ENCODE peak calls at places on chromosome 17, in eight cellular contexts. One of them, this sample, is unnamed.
A peak's percentile ranks its signal among the peaks of the same experiment; 100 is the strongest.

GRCh38 chr17:54944796-54945195 is 23.7 kb downstream of the COX11 start:
- DNase-seq in body of pancreas: no peak
- DNase-seq in lower leg skin: no peak
- DNase-seq in left ventricle myocardium inferior: no peak
- DNase-seq in IMR-90: peak; percentile 12
- DNase-seq in tibial nerve: no peak
- DNase-seq in cardiac muscle cell: peak; percentile 38
- DNase-seq in uterus: no peak
- DNase-seq in this sample: no peak

GRCh38 chr17:48468299-48468698 is 38.3 kb upstream of the SKAP1 start:
- DNase-seq in body of pancreas: no peak
- DNase-seq in lower leg skin: no peak
- DNase-seq in left ventricle myocardium inferior: no peak
- DNase-seq in IMR-90: no peak
- DNase-seq in tibial nerve: no peak
- DNase-seq in cardiac muscle cell: no peak
- DNase-seq in uterus: no peak
- DNase-seq in this sample: peak; percentile 79

GRCh38 chr17:74877592-74878543 is 5.1 kb upstream of the FDXR start:
- DNase-seq in body of pancreas: peak; percentile 76
- DNase-seq in lower leg skin: no peak
- DNase-seq in left ventricle myocardium inferior: no peak
- DNase-seq in IMR-90: no peak
- DNase-seq in tibial nerve: no peak
- DNase-seq in cardiac muscle cell: peak; percentile 56
- DNase-seq in uterus: no peak
- DNase-seq in this sample: no peak

GRCh38 chr17:4594406-4595349 is 10.3 kb downstream of the SMTNL2 start:
- DNase-seq in body of pancreas: peak; percentile 35
- DNase-seq in lower leg skin: no peak
- DNase-seq in left ventricle myocardium inferior: no peak
- DNase-seq in IMR-90: no peak
- DNase-seq in tibial nerve: no peak
- DNase-seq in cardiac muscle cell: no peak
- DNase-seq in uterus: no peak
- DNase-seq in this sample: peak; percentile 50

GRCh38 chr17:21296097-21297025 is 11.8 kb downstream of the MAP2K3 start:
- DNase-seq in body of pancreas: peak; percentile 80
- DNase-seq in lower leg skin: no peak
- DNase-seq in left ventricle myocardium inferior: peak; percentile 66
- DNase-seq in IMR-90: peak; percentile 40
- DNase-seq in tibial nerve: no peak
- DNase-seq in cardiac muscle cell: no peak
- DNase-seq in uterus: no peak
- DNase-seq in this sample: no peak

GRCh38 chr17:80103686-80104085 is 2.3 kb downstream of the GAA start:
- DNase-seq in body of pancreas: no peak
- DNase-seq in lower leg skin: no peak
- DNase-seq in left ventricle myocardium inferior: no peak
- DNase-seq in IMR-90: no peak
- DNase-seq in tibial nerve: no peak
- DNase-seq in cardiac muscle cell: no peak
- DNase-seq in uterus: no peak
- DNase-seq in this sample: no peak

GRCh38 chr17:50479522-50480141 is 972 bp downstream of the RSAD1 start:
- DNase-seq in body of pancreas: peak; percentile 79
- DNase-seq in lower leg skin: peak; percentile 73
- DNase-seq in left ventricle myocardium inferior: peak; percentile 70
- DNase-seq in IMR-90: peak; percentile 78
- DNase-seq in tibial nerve: peak; percentile 59
- DNase-seq in cardiac muscle cell: peak; percentile 86
- DNase-seq in uterus: peak; percentile 66
- DNase-seq in this sample: peak; percentile 86

GRCh38 chr17:69539781-69540319 is 125.4 kb downstream of the MAP2K6 start:
- DNase-seq in body of pancreas: no peak
- DNase-seq in lower leg skin: no peak
- DNase-seq in left ventricle myocardium inferior: no peak
- DNase-seq in IMR-90: peak; percentile 93
- DNase-seq in tibial nerve: no peak
- DNase-seq in cardiac muscle cell: peak; percentile 69
- DNase-seq in uterus: no peak
- DNase-seq in this sample: no peak

GRCh38 chr17:4806770-4807533 is at the start of gene PLD2:
- DNase-seq in body of pancreas: peak; percentile 89
- DNase-seq in lower leg skin: peak; percentile 76
- DNase-seq in left ventricle myocardium inferior: peak; percentile 90
- DNase-seq in IMR-90: peak; percentile 67
- DNase-seq in tibial nerve: peak; percentile 65
- DNase-seq in cardiac muscle cell: peak; percentile 83
- DNase-seq in uterus: peak; percentile 81
- DNase-seq in this sample: peak; percentile 92

GRCh38 chr17:4340914-4341615 is 25.4 kb downstream of the UBE2G1 start:
- DNase-seq in body of pancreas: no peak
- DNase-seq in lower leg skin: no peak
- DNase-seq in left ventricle myocardium inferior: no peak
- DNase-seq in IMR-90: peak; percentile 55
- DNase-seq in tibial nerve: no peak
- DNase-seq in cardiac muscle cell: no peak
- DNase-seq in uterus: no peak
- DNase-seq in this sample: no peak

GRCh38 chr17:21129023-21129681 is 2.4 kb downstream of the DHRS7B start:
- DNase-seq in body of pancreas: peak; percentile 20
- DNase-seq in lower leg skin: no peak
- DNase-seq in left ventricle myocardium inferior: no peak
- DNase-seq in IMR-90: peak; percentile 67
- DNase-seq in tibial nerve: peak; percentile 43
- DNase-seq in cardiac muscle cell: peak; percentile 76
- DNase-seq in uterus: peak; percentile 32
- DNase-seq in this sample: no peak

GRCh38 chr17:76700290-76700626 is 10.5 kb downstream of the MXRA7 start:
- DNase-seq in body of pancreas: no peak
- DNase-seq in lower leg skin: no peak
- DNase-seq in left ventricle myocardium inferior: no peak
- DNase-seq in IMR-90: no peak
- DNase-seq in tibial nerve: no peak
- DNase-seq in cardiac muscle cell: no peak
- DNase-seq in uterus: no peak
- DNase-seq in this sample: no peak

GRCh38 chr17:76701471-76701967 is 9.2 kb downstream of the MXRA7 start:
- DNase-seq in body of pancreas: no peak
- DNase-seq in lower leg skin: no peak
- DNase-seq in left ventricle myocardium inferior: no peak
- DNase-seq in IMR-90: no peak
- DNase-seq in tibial nerve: no peak
- DNase-seq in cardiac muscle cell: no peak
- DNase-seq in uterus: no peak
- DNase-seq in this sample: no peak

GRCh38 chr17:76702941-76703637 is 7.7 kb downstream of the MXRA7 start:
- DNase-seq in body of pancreas: no peak
- DNase-seq in lower leg skin: no peak
- DNase-seq in left ventricle myocardium inferior: no peak
- DNase-seq in IMR-90: no peak
- DNase-seq in tibial nerve: no peak
- DNase-seq in cardiac muscle cell: no peak
- DNase-seq in uterus: no peak
- DNase-seq in this sample: no peak

GRCh38 chr17:76697702-76698465 is 12.9 kb downstream of the MXRA7 start:
- DNase-seq in body of pancreas: no peak
- DNase-seq in lower leg skin: no peak
- DNase-seq in left ventricle myocardium inferior: no peak
- DNase-seq in IMR-90: peak; percentile 60
- DNase-seq in tibial nerve: no peak
- DNase-seq in cardiac muscle cell: peak; percentile 78
- DNase-seq in uterus: no peak
- DNase-seq in this sample: no peak

DNA sequence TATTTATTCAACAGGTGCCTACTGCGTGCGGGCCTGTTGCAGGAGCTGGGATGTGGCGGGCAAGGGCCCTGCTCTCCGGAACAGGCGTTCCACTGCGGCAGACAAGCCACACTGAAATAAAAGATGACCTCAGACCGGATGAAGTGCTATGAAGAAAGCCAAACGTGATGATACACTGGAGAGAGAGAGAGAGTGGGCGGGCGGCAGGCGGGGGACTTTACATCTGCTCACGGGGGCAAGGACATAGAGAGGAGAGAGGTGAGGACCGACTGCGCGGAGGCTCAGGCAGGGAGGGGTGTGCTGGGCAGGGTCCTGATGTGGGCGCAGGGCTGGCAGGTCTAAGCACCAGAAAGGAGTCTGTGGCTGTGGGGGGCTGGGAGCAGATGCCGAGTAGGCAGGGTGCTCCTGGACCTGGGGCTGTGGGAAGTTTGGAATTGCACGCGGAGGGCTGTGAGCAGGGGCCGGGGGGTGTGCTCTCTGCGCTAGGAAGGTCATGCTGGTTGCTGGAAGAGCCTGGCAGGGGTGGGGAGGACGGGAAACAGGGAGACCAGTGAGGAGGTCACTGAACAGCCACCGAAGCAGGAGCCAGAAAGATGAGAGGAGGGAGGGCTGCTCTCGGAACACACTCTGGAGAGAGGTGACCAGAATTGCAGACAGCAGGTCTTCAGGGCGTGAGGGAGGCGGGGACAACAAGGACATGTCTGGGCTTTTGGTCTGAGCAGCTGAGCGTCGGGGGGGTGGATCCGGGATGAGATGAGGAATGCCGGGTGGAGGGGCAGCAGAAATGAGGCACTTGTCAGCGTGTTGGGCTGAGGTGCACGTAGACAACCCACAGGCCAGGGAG is 9.9 kb downstream of the MXRA7 start:
- DNase-seq in body of pancreas: no peak
- DNase-seq in lower leg skin: no peak
- DNase-seq in left ventricle myocardium inferior: peak; percentile 76
- DNase-seq in IMR-90: peak; percentile 93
- DNase-seq in tibial nerve: peak; percentile 54
- DNase-seq in cardiac muscle cell: peak; percentile 80
- DNase-seq in uterus: peak; percentile 89
- DNase-seq in this sample: no peak
- H3K4me3 ChIP-seq in body of pancreas: no peak overlapping the region
- H3K4me3 ChIP-seq in lower leg skin: no peak overlapping the region
- H3K4me3 ChIP-seq in left ventricle myocardium inferior: peak overlapping the region; percentile 57
- H3K4me3 ChIP-seq in IMR-90: peak overlapping the region; percentile 8
- H3K4me3 ChIP-seq in tibial nerve: no peak overlapping the region
- H3K4me3 ChIP-seq in cardiac muscle cell: no peak overlapping the region
- H3K4me3 ChIP-seq in uterus: peak overlapping the region; percentile 7
- H3K4me3 ChIP-seq in this sample: no peak overlapping the region

DNA sequence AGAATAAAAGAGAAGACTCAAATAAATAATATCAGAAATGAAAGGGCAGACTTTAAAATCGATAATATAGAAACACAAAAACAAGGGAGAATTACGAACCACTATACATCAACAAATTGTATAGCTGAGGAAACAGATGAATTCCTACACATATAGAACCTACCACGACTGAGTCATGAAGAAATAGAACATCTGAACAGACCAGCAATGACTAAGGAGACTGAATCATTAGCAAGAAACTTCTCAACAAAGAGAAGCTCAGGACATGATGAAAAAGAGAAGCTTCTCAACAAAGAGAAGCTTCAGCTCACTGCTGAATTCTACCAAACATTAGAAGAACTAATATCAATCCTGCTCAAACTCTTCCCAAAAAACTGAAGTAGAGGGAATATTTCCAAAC is 255.9 kb downstream of the CEP112 start:
- DNase-seq in body of pancreas: no peak
- DNase-seq in lower leg skin: no peak
- DNase-seq in left ventricle myocardium inferior: no peak
- DNase-seq in IMR-90: peak; percentile 65
- DNase-seq in tibial nerve: no peak
- DNase-seq in cardiac muscle cell: no peak
- DNase-seq in uterus: no peak
- DNase-seq in this sample: no peak
- H3K4me3 ChIP-seq in body of pancreas: no peak overlapping the region
- H3K4me3 ChIP-seq in lower leg skin: no peak overlapping the region
- H3K4me3 ChIP-seq in left ventricle myocardium inferior: no peak overlapping the region
- H3K4me3 ChIP-seq in IMR-90: no peak overlapping the region
- H3K4me3 ChIP-seq in tibial nerve: no peak overlapping the region
- H3K4me3 ChIP-seq in cardiac muscle cell: no peak overlapping the region
- H3K4me3 ChIP-seq in uterus: no peak overlapping the region
- H3K4me3 ChIP-seq in this sample: no peak overlapping the region

GRCh38 chr17:32956240-32956970 is 28.5 kb downstream of the TMEM98 start:
- DNase-seq in body of pancreas: no peak
- DNase-seq in lower leg skin: no peak
- DNase-seq in left ventricle myocardium inferior: no peak
- DNase-seq in IMR-90: no peak
- DNase-seq in tibial nerve: no peak
- DNase-seq in cardiac muscle cell: no peak
- DNase-seq in uterus: no peak
- DNase-seq in this sample: no peak
- H3K4me3 ChIP-seq in body of pancreas: no peak overlapping the region
- H3K4me3 ChIP-seq in lower leg skin: no peak overlapping the region
- H3K4me3 ChIP-seq in left ventricle myocardium inferior: no peak overlapping the region
- H3K4me3 ChIP-seq in IMR-90: no peak overlapping the region
- H3K4me3 ChIP-seq in tibial nerve: no peak overlapping the region
- H3K4me3 ChIP-seq in cardiac muscle cell: no peak overlapping the region
- H3K4me3 ChIP-seq in uterus: no peak overlapping the region
- H3K4me3 ChIP-seq in this sample: no peak overlapping the region

GRCh38 chr17:17959520-17960361 is 12.5 kb downstream of the TOM1L2 start:
- DNase-seq in body of pancreas: no peak
- DNase-seq in lower leg skin: no peak
- DNase-seq in left ventricle myocardium inferior: no peak
- DNase-seq in IMR-90: peak; percentile 69
- DNase-seq in tibial nerve: no peak
- DNase-seq in cardiac muscle cell: peak; percentile 25
- DNase-seq in uterus: no peak
- DNase-seq in this sample: no peak

GRCh38 chr17:17957584-17957916 is 14.7 kb downstream of the TOM1L2 start:
- DNase-seq in body of pancreas: no peak
- DNase-seq in lower leg skin: no peak
- DNase-seq in left ventricle myocardium inferior: no peak
- DNase-seq in IMR-90: no peak
- DNase-seq in tibial nerve: no peak
- DNase-seq in cardiac muscle cell: no peak
- DNase-seq in uterus: no peak
- DNase-seq in this sample: no peak

GRCh38 chr17:17963066-17963465 is 9.1 kb downstream of the TOM1L2 start:
- DNase-seq in body of pancreas: no peak
- DNase-seq in lower leg skin: no peak
- DNase-seq in left ventricle myocardium inferior: no peak
- DNase-seq in IMR-90: no peak
- DNase-seq in tibial nerve: no peak
- DNase-seq in cardiac muscle cell: no peak
- DNase-seq in uterus: no peak
- DNase-seq in this sample: no peak

GRCh38 chr17:17963694-17964436 is 8.3 kb downstream of the TOM1L2 start:
- DNase-seq in body of pancreas: no peak
- DNase-seq in lower leg skin: no peak
- DNase-seq in left ventricle myocardium inferior: no peak
- DNase-seq in IMR-90: no peak
- DNase-seq in tibial nerve: no peak
- DNase-seq in cardiac muscle cell: no peak
- DNase-seq in uterus: no peak
- DNase-seq in this sample: peak; percentile 61

DNA sequence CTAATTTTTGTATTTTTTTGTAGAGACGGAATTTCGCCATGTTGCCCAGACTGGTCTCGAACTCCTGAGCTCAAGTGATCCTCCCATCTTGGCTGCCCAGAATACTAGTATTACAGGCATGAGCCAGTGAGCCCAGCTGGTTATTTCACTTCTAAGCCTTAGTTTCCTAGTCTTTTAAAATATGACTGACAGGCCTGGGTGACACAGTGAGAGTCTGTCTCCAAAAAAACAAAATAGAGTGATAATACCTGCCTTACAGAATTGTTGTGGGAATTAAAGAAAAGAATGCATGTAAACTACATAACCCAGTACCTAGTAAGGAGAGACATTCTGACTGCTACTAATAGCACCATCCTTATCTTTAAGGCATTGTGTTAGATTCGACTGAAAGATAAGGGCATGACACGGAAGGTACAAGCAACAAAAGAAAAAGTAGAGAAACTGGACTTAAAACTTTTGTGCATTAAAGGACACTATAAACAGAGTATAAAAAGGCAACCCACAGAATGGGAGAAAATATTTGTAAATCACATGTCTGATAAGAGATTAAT is 11.6 kb downstream of the TOM1L2 start:
- DNase-seq in body of pancreas: no peak
- DNase-seq in lower leg skin: no peak
- DNase-seq in left ventricle myocardium inferior: no peak
- DNase-seq in IMR-90: no peak
- DNase-seq in tibial nerve: no peak
- DNase-seq in cardiac muscle cell: no peak
- DNase-seq in uterus: no peak
- DNase-seq in this sample: no peak
- H3K4me3 ChIP-seq in body of pancreas: no peak overlapping the region
- H3K4me3 ChIP-seq in lower leg skin: no peak overlapping the region
- H3K4me3 ChIP-seq in left ventricle myocardium inferior: no peak overlapping the region
- H3K4me3 ChIP-seq in IMR-90: no peak overlapping the region
- H3K4me3 ChIP-seq in tibial nerve: no peak overlapping the region
- H3K4me3 ChIP-seq in cardiac muscle cell: no peak overlapping the region
- H3K4me3 ChIP-seq in uterus: no peak overlapping the region
- H3K4me3 ChIP-seq in this sample: no peak overlapping the region

This sample was measured in MM.1S.